ENCODE peak calls at places on chromosomes 12 and 14, in five cellular contexts. One of them, this sample, is unnamed.

GRCh38 chr12:41189395-41190251 is 1.5 kb downstream of the PDZRN4 start:
- DNase-seq in HCT116: no peak
- DNase-seq in HEK293T: peak
- DNase-seq in GM12878: no peak
- DNase-seq in K562: no peak
- DNase-seq in this sample: peak

GRCh38 chr12:32161040-32161439 is 54.4 kb downstream of the BICD1 start:
- DNase-seq in K562: no peak
- DNase-seq in HCT116: no peak
- DNase-seq in GM12878: no peak
- DNase-seq in HEK293T: no peak
- DNase-seq in this sample: no peak

GRCh38 chr14:72236629-72237028 is 304.4 kb downstream of the RGS6 start:
- DNase-seq in HCT116: no peak
- DNase-seq in GM12878: no peak
- DNase-seq in K562: no peak
- DNase-seq in HEK293T: no peak
- DNase-seq in this sample: peak

GRCh38 chr12:121036810-121037326 is 2.2 kb downstream of the OASL start:
- DNase-seq in HCT116: no peak
- DNase-seq in HEK293T: no peak
- DNase-seq in K562: no peak
- DNase-seq in GM12878: no peak
- DNase-seq in this sample: no peak

GRCh38 chr14:56124296-56124695 is 6.1 kb downstream of the PELI2 start:
- DNase-seq in GM12878: no peak
- DNase-seq in K562: no peak
- DNase-seq in HCT116: no peak
- DNase-seq in HEK293T: no peak
- DNase-seq in this sample: no peak

GRCh38 chr12:14776236-14776959 is 26.9 kb downstream of the WBP11 start:
- DNase-seq in HCT116: no peak
- DNase-seq in GM12878: no peak
- DNase-seq in HEK293T: no peak
- DNase-seq in K562: no peak
- DNase-seq in this sample: no peak

GRCh38 chr12:27969011-27969900 is 3.3 kb downstream of the PTHLH start:
- DNase-seq in HEK293T: peak
- DNase-seq in HCT116: no peak
- DNase-seq in GM12878: no peak
- DNase-seq in K562: no peak
- DNase-seq in this sample: peak

GRCh38 chr12:5254703-5255102 is 177.2 kb upstream of the NTF3 start:
- DNase-seq in K562: no peak
- DNase-seq in HCT116: no peak
- DNase-seq in HEK293T: no peak
- DNase-seq in GM12878: no peak
- DNase-seq in this sample: no peak

GRCh38 chr14:99808133-99808505 is 14.9 kb downstream of the EML1 start:
- DNase-seq in GM12878: no peak
- DNase-seq in HEK293T: no peak
- DNase-seq in HCT116: no peak
- DNase-seq in K562: no peak
- DNase-seq in this sample: no peak

GRCh38 chr12:84508325-84508861 is 404.2 kb downstream of the SLC6A15 start:
- DNase-seq in HCT116: peak
- DNase-seq in HEK293T: peak
- DNase-seq in K562: no peak
- DNase-seq in GM12878: no peak
- DNase-seq in this sample: no peak

GRCh38 chr12:32671930-32672785 is 6.9 kb upstream of the DNM1L start:
- DNase-seq in HEK293T: peak
- DNase-seq in K562: peak
- DNase-seq in GM12878: no peak
- DNase-seq in HCT116: peak
- DNase-seq in this sample: no peak

GRCh38 chr14:31336646-31337045 is 83.7 kb downstream of the HEATR5A start:
- DNase-seq in HCT116: no peak
- DNase-seq in GM12878: no peak
- DNase-seq in K562: no peak
- DNase-seq in HEK293T: no peak
- DNase-seq in this sample: no peak

GRCh38 chr14:103547455-103547940 is 15.0 kb downstream of the BAG5 start:
- DNase-seq in K562: no peak
- DNase-seq in HEK293T: no peak
- DNase-seq in GM12878: no peak
- DNase-seq in HCT116: no peak
- DNase-seq in this sample: no peak

GRCh38 chr14:76546426-76547221 is 170.7 kb downstream of the ESRRB start:
- DNase-seq in HEK293T: peak
- DNase-seq in GM12878: no peak
- DNase-seq in HCT116: peak
- DNase-seq in K562: peak
- DNase-seq in this sample: peak

GRCh38 chr12:52598966-52599365 is 2.3 kb downstream of the KRT72 start:
- DNase-seq in K562: no peak
- DNase-seq in GM12878: no peak
- DNase-seq in HCT116: no peak
- DNase-seq in HEK293T: no peak
- DNase-seq in this sample: no peak

GRCh38 chr14:105227346-105227745 is 21.0 kb upstream of the BTBD6 start:
- DNase-seq in K562: no peak
- DNase-seq in HCT116: no peak
- DNase-seq in GM12878: no peak
- DNase-seq in HEK293T: no peak
- DNase-seq in this sample: no peak

GRCh38 chr14:54182419-54183040 is 214.3 kb upstream of the CDKN3 start:
- DNase-seq in GM12878: no peak
- DNase-seq in HCT116: no peak
- DNase-seq in K562: no peak
- DNase-seq in HEK293T: no peak
- DNase-seq in this sample: no peak

GRCh38 chr12:20646239-20646827 is 48.8 kb upstream of the SLCO1C1 start:
- DNase-seq in HEK293T: peak
- DNase-seq in HCT116: peak
- DNase-seq in K562: peak
- DNase-seq in GM12878: no peak
- DNase-seq in this sample: no peak

GRCh38 chr12:123942277-123942653 is 30.4 kb downstream of the CCDC92 start:
- DNase-seq in GM12878: no peak
- DNase-seq in HCT116: no peak
- DNase-seq in K562: no peak
- DNase-seq in HEK293T: no peak
- DNase-seq in this sample: no peak

DNA sequence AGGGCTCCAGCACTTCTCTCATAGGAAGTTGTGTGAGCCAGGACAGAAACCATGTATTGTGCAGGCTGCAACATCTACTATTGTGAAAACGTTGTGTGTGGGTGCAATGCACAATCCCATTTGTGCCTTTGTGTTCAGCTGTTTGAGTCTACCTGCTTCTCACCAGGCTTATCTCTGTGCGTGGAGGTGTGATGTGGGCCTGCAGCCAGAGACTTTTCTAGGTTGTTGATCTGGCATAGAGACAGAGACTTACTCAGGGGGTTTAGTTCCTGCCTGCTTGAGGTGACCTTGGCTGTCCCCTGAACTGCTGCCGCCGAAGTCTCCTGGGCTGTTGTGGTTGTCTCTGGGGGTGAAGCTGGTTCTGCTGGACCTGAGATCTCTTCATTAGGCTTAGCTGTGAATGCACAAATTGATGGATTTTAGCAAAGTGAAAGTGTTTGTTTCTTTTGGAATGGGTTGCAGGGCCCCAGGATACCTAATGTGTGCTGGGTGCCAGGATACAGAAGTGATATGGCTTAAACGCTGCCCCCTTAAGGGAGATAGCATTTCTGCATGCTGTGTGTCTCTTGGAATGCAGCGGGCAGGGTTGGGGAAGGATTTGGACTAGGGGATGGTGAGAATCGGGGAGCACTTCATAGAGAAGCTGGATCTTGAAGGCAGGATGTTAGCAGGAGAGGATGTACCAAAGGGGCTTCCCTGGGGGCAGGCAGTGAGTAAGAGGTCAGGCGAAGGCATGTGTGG is 2.5 kb downstream of the LACRT start:
- DNase-seq in GM12878: no peak
- DNase-seq in K562: no peak
- DNase-seq in HEK293T: peak
- DNase-seq in HCT116: no peak
- DNase-seq in this sample: peak
- TF ChIP-seq SP1 in GM12878: no peak
- TF ChIP-seq SP1 in K562: no peak
- TF ChIP-seq SP1 in HEK293T: no peak
- TF ChIP-seq SP1 in HCT116: no peak
- TF ChIP-seq SP1 in this sample: no peak

DNA sequence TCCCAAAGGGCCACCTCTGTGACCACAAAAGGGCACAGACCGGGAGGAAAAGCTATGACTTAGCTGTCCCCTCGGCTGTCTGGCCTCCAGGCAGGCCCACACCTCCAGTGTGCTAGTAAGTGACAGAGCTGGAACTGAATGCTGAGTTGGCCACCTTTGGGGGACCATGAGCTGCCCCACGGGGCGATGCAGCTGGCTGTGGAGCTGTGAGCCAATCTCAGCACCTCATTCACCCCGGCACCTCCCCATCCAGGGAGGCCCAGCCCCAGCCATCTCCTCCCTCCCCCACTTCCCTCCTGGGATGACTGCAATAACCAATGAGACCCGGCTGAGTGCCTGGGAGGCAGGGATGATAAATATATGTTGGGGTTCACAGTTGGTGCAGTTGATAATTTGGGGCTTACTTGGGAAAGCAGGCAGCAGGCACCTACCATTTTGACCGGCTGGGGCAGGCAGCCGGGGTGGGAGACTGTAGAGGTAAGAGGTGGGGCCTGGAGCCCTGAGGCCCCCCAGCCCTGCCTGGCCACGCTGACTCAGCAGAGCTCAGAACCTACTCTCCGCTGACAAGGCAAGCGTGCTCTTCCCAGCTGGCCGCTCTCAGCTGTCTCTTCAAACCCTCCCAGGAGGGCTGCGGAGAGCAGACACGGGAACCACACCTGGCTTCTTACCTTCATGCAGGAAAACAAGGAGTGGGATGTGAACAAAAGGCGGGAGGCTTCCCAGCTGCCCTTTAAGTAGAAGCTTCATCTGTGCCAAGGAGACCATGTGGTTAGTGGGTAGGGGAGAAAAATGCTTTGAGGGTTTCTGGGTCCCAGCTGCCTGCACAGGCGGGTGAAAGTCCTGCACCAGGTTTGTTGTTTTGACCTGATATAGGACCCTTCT is 12.4 kb upstream of the TESC start:
- DNase-seq in HCT116: no peak
- DNase-seq in GM12878: no peak
- DNase-seq in K562: peak
- DNase-seq in HEK293T: no peak
- DNase-seq in this sample: peak
- TF ChIP-seq SP1 in HCT116: no peak
- TF ChIP-seq SP1 in GM12878: no peak
- TF ChIP-seq SP1 in K562: no peak
- TF ChIP-seq SP1 in HEK293T: no peak
- TF ChIP-seq SP1 in this sample: no peak

DNA sequence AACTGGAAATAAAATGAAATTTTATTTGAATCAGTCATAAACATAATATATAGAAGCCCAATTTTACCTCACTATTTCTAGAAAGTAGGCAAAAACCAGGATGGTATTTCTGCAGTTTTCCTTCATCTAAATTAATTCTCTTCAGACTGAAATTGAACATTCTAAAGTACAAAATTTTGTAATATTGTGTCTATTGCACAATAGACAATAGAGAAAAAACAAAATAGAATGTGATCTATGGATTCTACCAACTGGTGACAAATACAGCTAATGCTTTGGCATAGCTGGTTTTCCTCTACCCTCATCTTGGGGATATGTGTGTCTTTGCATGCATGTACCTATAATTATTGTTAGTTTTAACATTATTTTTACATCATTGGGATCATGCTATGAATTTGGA is 8.5 kb upstream of the PTPRR start:
- DNase-seq in HEK293T: no peak
- DNase-seq in HCT116: no peak
- DNase-seq in K562: no peak
- DNase-seq in GM12878: no peak
- DNase-seq in this sample: no peak
- TF ChIP-seq SP1 in HEK293T: no peak
- TF ChIP-seq SP1 in HCT116: no peak
- TF ChIP-seq SP1 in K562: no peak
- TF ChIP-seq SP1 in GM12878: no peak
- TF ChIP-seq SP1 in this sample: no peak

GRCh38 chr12:85955127-85955526 is 81.0 kb downstream of the NTS start:
- DNase-seq in K562: no peak
- DNase-seq in HCT116: peak
- DNase-seq in HEK293T: no peak
- DNase-seq in GM12878: no peak
- DNase-seq in this sample: no peak
- TF ChIP-seq SP1 in K562: no peak
- TF ChIP-seq SP1 in HCT116: no peak
- TF ChIP-seq SP1 in HEK293T: no peak
- TF ChIP-seq SP1 in GM12878: no peak
- TF ChIP-seq SP1 in this sample: no peak

GRCh38 chr12:1047898-1048660 is 57.1 kb downstream of the ERC1 start:
- DNase-seq in HCT116: no peak
- DNase-seq in K562: no peak
- DNase-seq in HEK293T: no peak
- DNase-seq in GM12878: no peak
- DNase-seq in this sample: no peak
- TF ChIP-seq SP1 in HCT116: no peak
- TF ChIP-seq SP1 in K562: no peak
- TF ChIP-seq SP1 in HEK293T: no peak
- TF ChIP-seq SP1 in GM12878: no peak
- TF ChIP-seq SP1 in this sample: no peak

DNA sequence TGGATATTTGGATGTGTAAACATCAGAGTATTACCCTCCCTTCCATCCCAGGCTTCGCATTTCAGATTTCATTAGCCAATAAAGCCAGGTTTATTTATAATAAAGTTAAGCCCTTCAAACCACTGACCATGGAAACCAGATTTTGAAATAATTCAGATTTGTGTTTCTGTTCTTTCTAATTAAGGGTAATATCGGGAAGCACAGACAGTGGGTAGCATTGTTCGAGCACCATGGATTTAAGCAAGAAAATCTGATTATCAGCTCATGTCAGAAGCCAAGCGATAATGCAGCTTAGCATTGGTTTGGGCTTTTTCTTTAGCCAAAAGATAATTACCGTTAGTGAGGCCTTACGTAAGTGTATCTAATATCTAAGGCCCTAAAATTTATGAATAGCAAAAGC is 116.1 kb downstream of the C12orf42 start:
- DNase-seq in HCT116: no peak
- DNase-seq in HEK293T: no peak
- DNase-seq in GM12878: no peak
- DNase-seq in K562: no peak
- DNase-seq in this sample: no peak
- TF ChIP-seq SP1 in HCT116: no peak
- TF ChIP-seq SP1 in HEK293T: no peak
- TF ChIP-seq SP1 in GM12878: no peak
- TF ChIP-seq SP1 in K562: no peak
- TF ChIP-seq SP1 in this sample: no peak

DNA sequence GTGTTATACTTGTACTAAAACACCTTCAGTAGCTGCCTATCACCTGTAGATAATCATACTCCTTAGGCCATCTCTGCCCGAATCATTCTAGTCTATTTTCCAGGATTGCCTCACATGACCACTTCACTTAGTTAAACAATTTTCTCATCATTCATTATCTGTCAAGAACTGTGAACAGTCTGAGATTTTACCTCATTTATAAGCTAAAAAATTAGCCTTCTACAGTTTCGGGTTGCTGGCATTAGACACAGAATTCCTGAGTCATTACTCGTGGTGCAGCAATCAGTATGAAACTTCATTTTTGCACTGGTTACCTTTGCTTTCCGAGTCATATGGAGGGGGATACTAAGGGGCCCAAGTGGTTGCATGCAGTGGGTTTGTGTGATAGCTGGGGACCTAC is 57.6 kb upstream of the OTOGL start:
- DNase-seq in K562: no peak
- DNase-seq in HEK293T: no peak
- DNase-seq in GM12878: no peak
- DNase-seq in HCT116: no peak
- DNase-seq in this sample: no peak
- TF ChIP-seq SP1 in K562: no peak
- TF ChIP-seq SP1 in HEK293T: no peak
- TF ChIP-seq SP1 in GM12878: no peak
- TF ChIP-seq SP1 in HCT116: no peak
- TF ChIP-seq SP1 in this sample: no peak